ENCODE peak calls at places on chromosomes 13 and 19, in four cellular contexts. C, N, G and E are unnamed samples.

GRCh38 chr19:15640294-15640903 is at the start of gene CYP4F3:
- DNase-seq in C (peak), N (peak), G (no peak), E (peak)

GRCh38 chr13:92843549-92843948 is 383.1 kb upstream of the GPC6 start:
- DNase-seq in C (no peak), N (no peak), G (no peak), E (peak)

GRCh38 chr13:84296386-84296785 is 414.1 kb upstream of the SLITRK1 start:
- DNase-seq in C (no peak), N (no peak), G (no peak), E (no peak)

GRCh38 chr19:53659292-53659691 is 27.5 kb downstream of the DPRX start:
- DNase-seq in C (peak), N (peak), G (no peak), E (peak)

GRCh38 chr19:40503300-40503699 is 36.5 kb downstream of the SPTBN4 start:
- DNase-seq in C (no peak), N (no peak), G (no peak), E (no peak)

GRCh38 chr19:8158411-8159074 is 9.2 kb upstream of the FBN3 start:
- DNase-seq in C (peak), N (peak), G (peak), E (peak)

GRCh38 chr13:25384747-25385270 is 13.0 kb downstream of the ATP8A2 start:
- DNase-seq in C (no peak), N (no peak), G (no peak), E (no peak)

GRCh38 chr19:45822716-45823115 is 7.6 kb upstream of the RSPH6A start:
- DNase-seq in C (no peak), N (no peak), G (no peak), E (no peak)

GRCh38 chr13:36183901-36184300 is 30.5 kb downstream of the SOHLH2 start:
- DNase-seq in C (no peak), N (no peak), G (no peak), E (no peak)

GRCh38 chr19:10432736-10433130 is 12.4 kb downstream of the PDE4A start:
- DNase-seq in C (no peak), N (no peak), G (no peak), E (no peak)

GRCh38 chr13:79724348-79725103 is 243.6 kb downstream of the NDFIP2 start:
- DNase-seq in C (no peak), N (no peak), G (no peak), E (peak)

GRCh38 chr19:10517361-10517759 is at the start of gene S1PR5:
- DNase-seq in C (no peak), N (peak), G (no peak), E (no peak)

GRCh38 chr13:37270206-37271001 is 164.9 kb upstream of the CSNK1A1L start:
- DNase-seq in C (no peak), N (no peak), G (no peak), E (no peak)

GRCh38 chr13:113410472-113411201 is 42.7 kb downstream of the ADPRHL1 start:
- DNase-seq in C (no peak), N (peak), G (no peak), E (peak)

GRCh38 chr13:37869756-37870488 is at the start of gene TRPC4:
- DNase-seq in C (no peak), N (no peak), G (no peak), E (peak)